ENCODE peak calls at places on chromosome 7, in four cellular contexts. I is CD8-positive, alpha-beta T cell; N is fibroblast of lung; G is left ventricle myocardium inferior. K is an unnamed sample.

GRCh38 chr7:5296627-5297226 is 14.0 kb downstream of the SLC29A4 start:
- DNase-seq in I (peak), N (no peak), G (no peak), K (no peak)

GRCh38 chr7:2968616-2969397 is 74.9 kb downstream of the CARD11 start:
- DNase-seq in I (no peak), N (no peak), G (no peak), K (no peak)

GRCh38 chr7:101362334-101363195 is at the start of gene COL26A1:
- DNase-seq in I (no peak), N (peak), G (peak), K (no peak)

GRCh38 chr7:2373646-2374045 is 19.0 kb downstream of the EIF3B start:
- DNase-seq in I (no peak), N (no peak), G (no peak), K (no peak)

GRCh38 chr7:26705567-26705966 is 158.8 kb downstream of the SKAP2 start:
- DNase-seq in I (no peak), N (peak), G (no peak), K (no peak)

GRCh38 chr7:157513162-157513621 is 176.4 kb downstream of the DNAJB6 start:
- DNase-seq in I (no peak), N (no peak), G (no peak), K (no peak)

GRCh38 chr7:71300603-71301002 is 168.7 kb downstream of the GALNT17 start:
- DNase-seq in I (no peak), N (no peak), G (no peak), K (no peak)

GRCh38 chr7:107450970-107451369 is 18.9 kb upstream of the GPR22 start:
- DNase-seq in I (no peak), N (no peak), G (no peak), K (no peak)

GRCh38 chr7:130849604-130850003 is 115.6 kb upstream of the KLF14 start:
- DNase-seq in I (no peak), N (no peak), G (no peak), K (no peak)

GRCh38 chr7:84078415-84078814 is 116.2 kb downstream of the SEMA3A start:
- DNase-seq in I (no peak), N (no peak), G (no peak), K (no peak)

GRCh38 chr7:143013897-143014296 is 13.0 kb downstream of the OR9A2 start:
- DNase-seq in I (no peak), N (peak), G (no peak), K (no peak)

GRCh38 chr7:34361663-34362250 is 296.3 kb upstream of the NPSR1 start:
- DNase-seq in I (no peak), N (no peak), G (no peak), K (no peak)

GRCh38 chr7:1093916-1094508 is 6.1 kb downstream of the GPER1 start:
- DNase-seq in I (no peak), N (no peak), G (no peak), K (no peak)

GRCh38 chr7:101538596-101539459 is 90.3 kb downstream of the MYL10 start:
- DNase-seq in I (peak), N (peak), G (peak), K (no peak)

GRCh38 chr7:92633211-92633906 is 43.2 kb upstream of the FAM133B start:
- DNase-seq in I (no peak), N (peak), G (no peak), K (no peak)

GRCh38 chr7:92613214-92613613 is 23.0 kb upstream of the FAM133B start:
- DNase-seq in I (no peak), N (no peak), G (no peak), K (no peak)

GRCh38 chr7:74253975-74254857 is at the start of gene RFC2:
- DNase-seq in I (peak), N (peak), G (peak), K (peak)

GRCh38 chr7:35267372-35267771 is 13.5 kb upstream of the TBX20 start:
- DNase-seq in I (no peak), N (no peak), G (no peak), K (no peak)

GRCh38 chr7:128100225-128100948 is 69.2 kb upstream of the LRRC4 start:
- DNase-seq in I (no peak), N (no peak), G (no peak), K (no peak)

GRCh38 chr7:44292418-44292817 is 33.0 kb downstream of the CAMK2B start:
- DNase-seq in I (no peak), N (no peak), G (no peak), K (no peak)

GRCh38 chr7:44289341-44290249 is 35.8 kb downstream of the CAMK2B start:
- DNase-seq in I (no peak), N (no peak), G (peak), K (no peak)

GRCh38 chr7:44291733-44292395 is 33.5 kb downstream of the CAMK2B start:
- DNase-seq in I (no peak), N (no peak), G (no peak), K (no peak)

GRCh38 chr7:44290250-44290616 is 35.2 kb downstream of the CAMK2B start:
- DNase-seq in I (no peak), N (no peak), G (peak), K (no peak)

DNA sequence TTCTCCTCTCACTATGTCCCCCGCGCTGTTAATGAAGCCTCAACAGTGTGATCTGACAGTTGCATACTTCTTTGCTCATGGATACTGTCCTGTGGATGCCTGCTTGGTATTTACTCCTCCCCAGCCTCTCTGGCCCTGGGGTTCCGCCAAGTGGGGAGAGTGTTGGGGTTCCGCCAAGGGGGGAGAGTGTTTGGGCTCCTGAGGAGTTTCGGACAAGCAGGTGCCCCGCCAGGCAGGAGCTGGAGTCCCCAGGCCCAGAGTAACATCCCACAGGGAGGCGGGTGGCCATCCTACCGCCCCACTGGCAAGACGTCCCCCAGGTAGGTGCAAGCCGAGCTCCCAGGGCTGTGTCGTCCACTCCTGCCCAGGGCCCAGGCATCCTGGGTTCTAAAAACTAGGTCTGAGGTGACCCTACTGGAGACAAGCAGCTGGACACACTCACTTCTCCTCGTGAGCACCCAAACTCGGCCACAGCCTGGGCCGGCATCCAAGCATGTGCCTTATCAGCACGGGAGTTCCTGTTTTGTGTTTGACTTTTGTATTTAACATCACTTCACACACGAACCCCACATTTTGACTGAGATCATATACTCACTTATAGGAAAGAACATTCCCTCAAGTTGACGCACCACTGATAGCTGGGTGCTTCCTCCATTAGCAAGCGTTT is 34.2 kb downstream of the CAMK2B start:
- DNase-seq in I (no peak), N (peak), G (peak), K (no peak)
- H3K27ac ChIP-seq in I (no peak), N (no peak), G (peak), K (no peak)

GRCh38 chr7:134997214-134997885 is 11.0 kb downstream of the AGBL3 start:
- DNase-seq in I (no peak), N (no peak), G (no peak), K (no peak)

GRCh38 chr7:134996097-134996550 is 9.8 kb downstream of the AGBL3 start:
- DNase-seq in I (no peak), N (peak), G (no peak), K (no peak)

GRCh38 chr7:134993877-134994456 is 7.7 kb downstream of the AGBL3 start:
- DNase-seq in I (no peak), N (no peak), G (no peak), K (no peak)

GRCh38 chr7:134992626-134993179 is 6.4 kb downstream of the AGBL3 start:
- DNase-seq in I (no peak), N (peak), G (no peak), K (no peak)

DNA sequence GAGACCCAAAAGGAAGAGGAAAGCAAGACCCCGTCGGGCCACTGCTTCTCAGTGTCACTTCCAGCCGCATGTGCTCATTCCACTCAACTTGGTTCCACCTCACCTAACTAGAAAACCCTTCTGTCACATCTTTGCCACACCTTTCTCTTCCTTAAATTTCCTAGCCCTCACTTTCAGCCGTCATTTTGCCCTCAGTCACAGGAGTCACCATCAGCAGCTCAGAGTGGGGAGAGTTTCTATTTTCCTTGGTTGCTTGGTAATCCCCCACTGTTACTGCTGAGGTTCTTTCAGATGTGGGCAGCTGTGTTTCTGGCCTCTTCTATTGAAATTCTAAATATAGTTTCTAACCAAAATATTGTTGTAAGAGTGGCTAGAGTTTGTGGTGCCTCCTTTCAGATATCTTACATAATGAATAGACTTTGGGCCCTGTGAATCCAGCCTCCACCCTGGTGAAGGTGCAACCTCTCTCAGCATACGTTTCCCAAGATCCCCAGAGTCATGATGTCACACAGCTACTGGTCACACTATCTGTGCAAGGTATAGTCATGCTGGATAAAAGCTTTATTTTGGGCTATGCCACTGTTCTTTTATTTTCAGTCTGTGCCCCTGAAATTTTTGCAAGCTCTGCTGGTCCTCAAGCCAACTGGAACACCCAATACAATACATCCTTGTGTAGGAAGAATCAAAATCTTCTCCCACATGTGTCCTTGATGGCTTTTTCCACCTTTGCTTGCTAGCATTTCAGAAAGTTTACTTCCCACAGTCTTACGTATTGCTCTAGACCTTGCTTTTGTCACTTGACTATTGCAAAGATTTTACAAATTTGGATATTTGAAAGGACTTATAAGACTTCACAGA is 9.2 kb downstream of the AGBL3 start:
- DNase-seq in I (no peak), N (no peak), G (no peak), K (no peak)
- H3K27ac ChIP-seq in I (peak), N (no peak), G (peak), K (no peak)

GRCh38 chr7:134154581-134155130 is 27.5 kb downstream of the LRGUK start:
- DNase-seq in I (no peak), N (peak), G (no peak), K (no peak)
- H3K27ac ChIP-seq in I (no peak), N (no peak), G (no peak), K (no peak)

DNA sequence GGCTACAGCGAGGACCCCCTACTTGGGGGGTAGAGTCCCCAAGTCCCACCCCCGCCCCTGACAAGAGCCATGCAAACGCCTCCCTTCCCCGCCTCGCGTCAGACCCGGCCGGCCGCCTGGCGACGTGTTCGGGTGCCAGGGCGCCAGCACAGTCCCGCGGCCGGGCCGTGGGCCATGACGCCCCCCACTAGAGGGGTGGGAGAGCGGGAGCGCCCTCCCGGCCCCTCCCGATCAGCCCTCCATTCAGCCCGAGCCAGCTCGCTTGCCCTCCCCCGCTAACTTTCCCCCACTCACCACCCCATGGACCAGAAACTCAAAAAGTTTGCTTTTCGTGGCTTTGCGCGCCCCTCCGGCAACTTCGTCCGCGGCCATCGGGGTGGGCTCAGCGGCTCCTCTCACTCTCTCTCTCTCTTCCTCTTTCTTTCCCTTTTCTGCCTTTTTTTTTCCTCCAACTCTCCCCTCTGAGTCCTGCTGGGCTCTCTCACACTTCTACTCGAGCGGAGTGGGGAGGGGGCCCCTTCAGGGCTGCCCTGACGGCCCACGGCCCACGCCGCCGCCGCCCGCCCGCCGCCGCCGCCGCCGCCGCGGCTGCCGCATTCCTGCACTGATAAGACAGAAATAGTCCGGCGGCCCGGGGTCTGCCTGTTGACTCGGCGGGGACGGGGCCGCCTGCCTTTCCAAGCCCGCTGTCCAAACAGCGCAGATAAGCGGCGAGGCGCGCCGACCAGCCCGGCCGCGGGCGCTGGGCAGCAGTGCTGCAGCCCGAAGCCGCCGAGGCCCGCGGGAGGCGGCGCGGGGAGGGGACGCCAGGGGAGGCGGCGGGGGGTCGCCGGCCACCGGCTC is at the start of gene SMARCD3:
- DNase-seq in I (no peak), N (peak), G (peak), K (peak)
- H3K27ac ChIP-seq in I (no peak), N (peak), G (peak), K (peak)

GRCh38 chr7:33024189-33024757 is 38.3 kb downstream of the NT5C3A start:
- DNase-seq in I (no peak), N (peak), G (no peak), K (no peak)
- H3K27ac ChIP-seq in I (no peak), N (no peak), G (no peak), K (no peak)

GRCh38 chr7:155213385-155213784 is 84.3 kb upstream of the INSIG1 start:
- DNase-seq in I (no peak), N (peak), G (no peak), K (no peak)

GRCh38 chr7:155212301-155213015 is 85.2 kb upstream of the INSIG1 start:
- DNase-seq in I (no peak), N (no peak), G (no peak), K (no peak)

GRCh38 chr7:155215576-155216325 is 81.9 kb upstream of the INSIG1 start:
- DNase-seq in I (no peak), N (no peak), G (no peak), K (no peak)

GRCh38 chr7:155213955-155214327 is 83.7 kb upstream of the INSIG1 start:
- DNase-seq in I (no peak), N (no peak), G (no peak), K (no peak)

GRCh38 chr7:155214328-155214986 is 83.2 kb upstream of the INSIG1 start:
- DNase-seq in I (no peak), N (peak), G (no peak), K (no peak)
- H3K27ac ChIP-seq in I (no peak), N (peak), G (no peak), K (no peak)

GRCh38 chr7:24979470-24979862 is 512 bp downstream of the OSBPL3 start:
- DNase-seq in I (peak), N (peak), G (peak), K (peak)
- H3K27ac ChIP-seq in I (peak), N (peak), G (peak), K (peak)

GRCh38 chr7:93920496-93921189 is 892 bp upstream of the GNG11 start:
- DNase-seq in I (no peak), N (peak), G (no peak), K (no peak)
- H3K27ac ChIP-seq in I (no peak), N (no peak), G (peak), K (no peak)

DNA sequence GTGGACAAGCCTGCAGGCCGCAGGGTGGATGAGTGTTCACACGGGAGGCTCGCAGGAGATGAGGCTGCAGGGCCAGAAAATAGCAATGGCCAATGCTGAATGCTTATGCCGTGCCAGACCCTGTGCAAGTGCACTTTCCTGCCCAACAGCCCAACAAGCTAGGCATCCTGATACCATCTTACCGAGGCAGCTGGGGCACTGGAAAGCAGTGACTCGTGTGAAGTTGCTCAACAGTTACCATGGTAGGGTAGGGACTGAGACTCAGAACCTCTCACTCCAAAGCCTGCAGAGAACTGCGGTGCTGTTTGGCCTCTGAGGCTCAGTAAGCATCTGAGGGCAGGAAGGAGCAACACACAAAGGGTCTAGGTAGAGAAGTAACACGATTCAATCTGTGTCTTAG is 43.7 kb downstream of the JAZF1 start:
- DNase-seq in I (no peak), N (no peak), G (no peak), K (no peak)
- H3K27ac ChIP-seq in I (no peak), N (no peak), G (no peak), K (no peak)

K was measured in substantia nigra.